ENCODE peak calls at places on chromosomes 11 and 22, in nine cellular contexts. One of them, this sample, is unnamed.
A peak's percentile ranks its signal among the peaks of the same experiment; 100 is the strongest.

GRCh38 chr11:10409207-10409661 is 45.8 kb upstream of the AMPD3 start:
- DNase-seq in testis: no peak
- DNase-seq in fibroblast of lung: no peak
- DNase-seq in CD8-positive, alpha-beta T cell: no peak
- DNase-seq in lower leg skin: no peak
- DNase-seq in keratinocyte: no peak
- DNase-seq in thoracic aorta: no peak
- DNase-seq in fibroblast of pulmonary artery: no peak
- DNase-seq in AG09309: no peak
- DNase-seq in this sample: no peak

GRCh38 chr11:128828350-128828749 is 38.7 kb downstream of the KCNJ1 start:
- DNase-seq in testis: no peak
- DNase-seq in fibroblast of lung: no peak
- DNase-seq in CD8-positive, alpha-beta T cell: no peak
- DNase-seq in lower leg skin: no peak
- DNase-seq in keratinocyte: no peak
- DNase-seq in thoracic aorta: no peak
- DNase-seq in fibroblast of pulmonary artery: no peak
- DNase-seq in AG09309: no peak
- DNase-seq in this sample: peak; percentile 16

GRCh38 chr11:846496-847098 is 3.9 kb downstream of the TSPAN4 start:
- DNase-seq in testis: no peak
- DNase-seq in fibroblast of lung: no peak
- DNase-seq in CD8-positive, alpha-beta T cell: no peak
- DNase-seq in lower leg skin: no peak
- DNase-seq in keratinocyte: no peak
- DNase-seq in thoracic aorta: no peak
- DNase-seq in fibroblast of pulmonary artery: no peak
- DNase-seq in AG09309: no peak
- DNase-seq in this sample: peak; percentile 72

GRCh38 chr11:112593440-112593839 is 332.8 kb upstream of the PLET1 start:
- DNase-seq in testis: no peak
- DNase-seq in fibroblast of lung: no peak
- DNase-seq in CD8-positive, alpha-beta T cell: no peak
- DNase-seq in lower leg skin: no peak
- DNase-seq in keratinocyte: no peak
- DNase-seq in thoracic aorta: no peak
- DNase-seq in fibroblast of pulmonary artery: no peak
- DNase-seq in AG09309: no peak
- DNase-seq in this sample: no peak

GRCh38 chr22:26428515-26429457 is at the start of gene ASPHD2:
- DNase-seq in testis: peak; percentile 67
- DNase-seq in fibroblast of lung: peak; percentile 61
- DNase-seq in CD8-positive, alpha-beta T cell: peak; percentile 80
- DNase-seq in lower leg skin: peak; percentile 32
- DNase-seq in keratinocyte: no peak
- DNase-seq in thoracic aorta: no peak
- DNase-seq in fibroblast of pulmonary artery: peak; percentile 60
- DNase-seq in AG09309: no peak
- DNase-seq in this sample: peak; percentile 54

GRCh38 chr11:122656073-122656630 is 630 bp downstream of the UBASH3B start:
- DNase-seq in testis: peak; percentile 56
- DNase-seq in fibroblast of lung: peak; percentile 60
- DNase-seq in CD8-positive, alpha-beta T cell: peak; percentile 45
- DNase-seq in lower leg skin: no peak
- DNase-seq in keratinocyte: no peak
- DNase-seq in thoracic aorta: no peak
- DNase-seq in fibroblast of pulmonary artery: peak; percentile 56
- DNase-seq in AG09309: no peak
- DNase-seq in this sample: peak; percentile 49

GRCh38 chr11:36027731-36028130 is 83.9 kb downstream of the LDLRAD3 start:
- DNase-seq in testis: no peak
- DNase-seq in fibroblast of lung: no peak
- DNase-seq in CD8-positive, alpha-beta T cell: no peak
- DNase-seq in lower leg skin: no peak
- DNase-seq in keratinocyte: no peak
- DNase-seq in thoracic aorta: no peak
- DNase-seq in fibroblast of pulmonary artery: no peak
- DNase-seq in AG09309: no peak
- DNase-seq in this sample: no peak

GRCh38 chr22:38997518-38997917 is 15.4 kb downstream of the APOBEC3B start:
- DNase-seq in testis: no peak
- DNase-seq in fibroblast of lung: no peak
- DNase-seq in CD8-positive, alpha-beta T cell: no peak
- DNase-seq in lower leg skin: no peak
- DNase-seq in keratinocyte: no peak
- DNase-seq in thoracic aorta: no peak
- DNase-seq in fibroblast of pulmonary artery: no peak
- DNase-seq in AG09309: no peak
- DNase-seq in this sample: no peak

GRCh38 chr11:62104816-62105610 is 18.8 kb upstream of the INCENP start:
- DNase-seq in testis: no peak
- DNase-seq in fibroblast of lung: peak; percentile 86
- DNase-seq in CD8-positive, alpha-beta T cell: no peak
- DNase-seq in lower leg skin: no peak
- DNase-seq in keratinocyte: no peak
- DNase-seq in thoracic aorta: no peak
- DNase-seq in fibroblast of pulmonary artery: peak; percentile 91
- DNase-seq in AG09309: peak; percentile 61
- DNase-seq in this sample: peak; percentile 86

GRCh38 chr11:62217191-62217748 is 8.8 kb downstream of the SCGB2A1 start:
- DNase-seq in testis: no peak
- DNase-seq in fibroblast of lung: peak; percentile 9
- DNase-seq in CD8-positive, alpha-beta T cell: no peak
- DNase-seq in lower leg skin: no peak
- DNase-seq in keratinocyte: no peak
- DNase-seq in thoracic aorta: no peak
- DNase-seq in fibroblast of pulmonary artery: peak; percentile 49
- DNase-seq in AG09309: no peak
- DNase-seq in this sample: peak; percentile 23

GRCh38 chr11:130181295-130182272 is 22.0 kb downstream of the ST14 start:
- DNase-seq in testis: no peak
- DNase-seq in fibroblast of lung: peak; percentile 74
- DNase-seq in CD8-positive, alpha-beta T cell: no peak
- DNase-seq in lower leg skin: no peak
- DNase-seq in keratinocyte: no peak
- DNase-seq in thoracic aorta: no peak
- DNase-seq in fibroblast of pulmonary artery: peak; percentile 71
- DNase-seq in AG09309: peak; percentile 59
- DNase-seq in this sample: peak; percentile 83

GRCh38 chr11:1639666-1640065 is 10.1 kb downstream of the KRTAP5-5 start:
- DNase-seq in testis: no peak
- DNase-seq in fibroblast of lung: no peak
- DNase-seq in CD8-positive, alpha-beta T cell: no peak
- DNase-seq in lower leg skin: no peak
- DNase-seq in keratinocyte: no peak
- DNase-seq in thoracic aorta: no peak
- DNase-seq in fibroblast of pulmonary artery: no peak
- DNase-seq in AG09309: no peak
- DNase-seq in this sample: no peak

GRCh38 chr11:121112498-121113455 is 11.7 kb downstream of the TECTA start:
- DNase-seq in testis: peak; percentile 78
- DNase-seq in fibroblast of lung: peak; percentile 77
- DNase-seq in CD8-positive, alpha-beta T cell: peak; percentile 15
- DNase-seq in lower leg skin: peak; percentile 51
- DNase-seq in keratinocyte: no peak
- DNase-seq in thoracic aorta: peak; percentile 9
- DNase-seq in fibroblast of pulmonary artery: peak; percentile 76
- DNase-seq in AG09309: peak; percentile 37
- DNase-seq in this sample: peak; percentile 71

GRCh38 chr22:20297414-20298109 is 22.3 kb downstream of the DGCR6L start:
- DNase-seq in testis: no peak
- DNase-seq in fibroblast of lung: no peak
- DNase-seq in CD8-positive, alpha-beta T cell: no peak
- DNase-seq in lower leg skin: no peak
- DNase-seq in keratinocyte: no peak
- DNase-seq in thoracic aorta: no peak
- DNase-seq in fibroblast of pulmonary artery: no peak
- DNase-seq in AG09309: no peak
- DNase-seq in this sample: no peak

GRCh38 chr22:20299736-20300136 is 20.1 kb downstream of the DGCR6L start:
- DNase-seq in testis: peak; percentile 51
- DNase-seq in fibroblast of lung: no peak
- DNase-seq in CD8-positive, alpha-beta T cell: no peak
- DNase-seq in lower leg skin: no peak
- DNase-seq in keratinocyte: no peak
- DNase-seq in thoracic aorta: no peak
- DNase-seq in fibroblast of pulmonary artery: peak; percentile 37
- DNase-seq in AG09309: no peak
- DNase-seq in this sample: peak; percentile 23

GRCh38 chr22:20296598-20296997 is 23.3 kb downstream of the DGCR6L start:
- DNase-seq in testis: peak; percentile 69
- DNase-seq in fibroblast of lung: peak; percentile 41
- DNase-seq in CD8-positive, alpha-beta T cell: no peak
- DNase-seq in lower leg skin: no peak
- DNase-seq in keratinocyte: no peak
- DNase-seq in thoracic aorta: no peak
- DNase-seq in fibroblast of pulmonary artery: peak; percentile 15
- DNase-seq in AG09309: no peak
- DNase-seq in this sample: no peak

GRCh38 chr22:20298803-20299735 is 20.8 kb downstream of the DGCR6L start:
- DNase-seq in testis: peak; percentile 93
- DNase-seq in fibroblast of lung: peak; percentile 51
- DNase-seq in CD8-positive, alpha-beta T cell: peak; percentile 91
- DNase-seq in lower leg skin: peak; percentile 86
- DNase-seq in keratinocyte: peak; percentile 30
- DNase-seq in thoracic aorta: peak; percentile 31
- DNase-seq in fibroblast of pulmonary artery: peak; percentile 69
- DNase-seq in AG09309: no peak
- DNase-seq in this sample: peak; percentile 64

DNA sequence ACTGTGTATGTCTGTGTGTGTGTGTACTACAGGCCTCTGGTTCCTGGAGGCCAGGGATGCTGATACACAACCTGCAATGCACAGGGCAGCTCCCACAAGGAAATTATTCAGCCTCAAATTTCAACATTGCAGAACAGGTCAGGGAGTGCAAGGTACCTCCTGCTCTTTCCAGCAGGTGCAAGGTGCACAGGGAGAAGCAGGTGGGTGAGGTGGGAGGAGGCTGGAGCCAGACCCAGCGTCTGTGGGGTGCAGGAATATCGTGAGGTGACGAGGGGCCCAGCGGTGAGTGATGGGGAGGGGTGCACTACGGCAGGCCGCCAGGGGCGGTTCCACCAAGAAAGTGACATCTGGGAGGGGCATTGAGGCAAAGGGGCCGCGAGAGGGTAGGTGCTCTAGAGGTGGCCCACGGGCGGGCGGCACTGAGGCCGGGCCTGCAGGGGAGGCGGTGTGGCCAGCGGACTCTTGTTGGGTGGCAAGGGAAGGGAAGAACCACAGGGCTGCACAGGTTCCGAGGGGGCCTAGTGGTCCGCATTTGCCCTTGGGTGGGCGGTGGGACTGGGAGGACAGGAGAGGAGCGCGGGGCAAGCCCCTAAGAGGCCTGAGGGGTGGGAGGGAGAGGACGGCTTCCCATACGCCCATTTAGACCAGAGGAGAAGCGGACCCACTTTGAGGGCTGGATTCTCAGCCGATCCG is 21.6 kb downstream of the DGCR6L start:
- DNase-seq in testis: no peak
- DNase-seq in fibroblast of lung: no peak
- DNase-seq in CD8-positive, alpha-beta T cell: no peak
- DNase-seq in lower leg skin: no peak
- DNase-seq in keratinocyte: no peak
- DNase-seq in thoracic aorta: no peak
- DNase-seq in fibroblast of pulmonary artery: no peak
- DNase-seq in AG09309: no peak
- DNase-seq in this sample: no peak
- H3K4me3 ChIP-seq in testis: peak overlapping the region; percentile 59
- H3K4me3 ChIP-seq in fibroblast of lung: no peak overlapping the region
- H3K4me3 ChIP-seq in CD8-positive, alpha-beta T cell: peak overlapping the region; percentile 67
- H3K4me3 ChIP-seq in lower leg skin: no peak overlapping the region
- H3K4me3 ChIP-seq in keratinocyte: no peak overlapping the region
- H3K4me3 ChIP-seq in thoracic aorta: no peak overlapping the region
- H3K4me3 ChIP-seq in fibroblast of pulmonary artery: no peak overlapping the region
- H3K4me3 ChIP-seq in AG09309: no peak overlapping the region
- H3K4me3 ChIP-seq in this sample: no peak overlapping the region

GRCh38 chr22:37544955-37545702 is 15.2 kb upstream of the CDC42EP1 start:
- DNase-seq in testis: peak; percentile 73
- DNase-seq in fibroblast of lung: peak; percentile 65
- DNase-seq in CD8-positive, alpha-beta T cell: peak; percentile 55
- DNase-seq in lower leg skin: no peak
- DNase-seq in keratinocyte: no peak
- DNase-seq in thoracic aorta: no peak
- DNase-seq in fibroblast of pulmonary artery: peak; percentile 79
- DNase-seq in AG09309: no peak
- DNase-seq in this sample: peak; percentile 66
- H3K4me3 ChIP-seq in testis: no peak overlapping the region
- H3K4me3 ChIP-seq in fibroblast of lung: no peak overlapping the region
- H3K4me3 ChIP-seq in CD8-positive, alpha-beta T cell: no peak overlapping the region
- H3K4me3 ChIP-seq in lower leg skin: no peak overlapping the region
- H3K4me3 ChIP-seq in keratinocyte: peak overlapping the region; percentile 43
- H3K4me3 ChIP-seq in thoracic aorta: peak overlapping the region; percentile 53
- H3K4me3 ChIP-seq in fibroblast of pulmonary artery: peak overlapping the region; percentile 39
- H3K4me3 ChIP-seq in AG09309: peak overlapping the region; percentile 39
- H3K4me3 ChIP-seq in this sample: peak overlapping the region; percentile 17

DNA sequence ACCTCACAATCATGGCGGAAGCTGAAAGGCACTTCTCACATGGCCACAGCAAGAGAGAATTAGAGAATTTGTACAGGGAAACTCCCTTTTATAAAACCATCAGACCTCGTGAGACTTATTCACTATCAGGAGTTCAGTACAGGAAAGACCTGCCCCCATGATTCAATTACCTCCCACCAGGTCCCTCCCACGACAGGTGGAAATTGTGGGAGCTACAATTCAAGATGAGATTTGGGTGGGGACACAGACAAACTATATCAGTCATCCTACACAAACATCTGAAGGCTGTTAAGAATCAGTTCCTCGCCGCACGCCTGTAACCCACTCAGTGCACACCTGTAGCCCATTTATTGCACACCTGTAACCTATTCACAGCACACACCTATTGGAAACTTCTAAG is 39.8 kb downstream of the CHST1 start:
- DNase-seq in testis: no peak
- DNase-seq in fibroblast of lung: no peak
- DNase-seq in CD8-positive, alpha-beta T cell: no peak
- DNase-seq in lower leg skin: no peak
- DNase-seq in keratinocyte: no peak
- DNase-seq in thoracic aorta: no peak
- DNase-seq in fibroblast of pulmonary artery: no peak
- DNase-seq in AG09309: no peak
- DNase-seq in this sample: no peak
- H3K4me3 ChIP-seq in testis: no peak overlapping the region
- H3K4me3 ChIP-seq in fibroblast of lung: no peak overlapping the region
- H3K4me3 ChIP-seq in CD8-positive, alpha-beta T cell: no peak overlapping the region
- H3K4me3 ChIP-seq in lower leg skin: no peak overlapping the region
- H3K4me3 ChIP-seq in keratinocyte: no peak overlapping the region
- H3K4me3 ChIP-seq in thoracic aorta: no peak overlapping the region
- H3K4me3 ChIP-seq in fibroblast of pulmonary artery: no peak overlapping the region
- H3K4me3 ChIP-seq in AG09309: no peak overlapping the region
- H3K4me3 ChIP-seq in this sample: no peak overlapping the region

DNA sequence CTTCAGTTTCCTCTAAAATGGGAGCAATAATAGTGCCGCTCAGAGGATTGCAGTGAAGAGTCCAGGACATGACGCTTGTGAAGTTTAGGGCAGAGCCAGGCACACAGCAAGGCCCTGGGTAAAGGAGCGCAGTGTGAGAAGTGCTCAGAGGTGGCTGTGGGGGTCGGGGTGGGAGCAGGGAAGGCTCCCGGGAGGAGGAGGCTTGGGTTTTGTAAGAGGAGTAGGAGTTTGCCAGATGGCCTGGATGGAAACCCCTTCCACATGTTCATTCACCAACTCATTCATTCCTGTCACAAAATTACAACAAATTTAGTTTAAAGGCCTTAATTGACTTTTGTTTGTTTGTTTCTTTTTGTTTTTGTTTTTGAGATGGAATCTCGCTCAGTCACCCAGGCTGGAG is 17.0 kb downstream of the CRYBB2 start:
- DNase-seq in testis: no peak
- DNase-seq in fibroblast of lung: no peak
- DNase-seq in CD8-positive, alpha-beta T cell: no peak
- DNase-seq in lower leg skin: no peak
- DNase-seq in keratinocyte: no peak
- DNase-seq in thoracic aorta: no peak
- DNase-seq in fibroblast of pulmonary artery: no peak
- DNase-seq in AG09309: no peak
- DNase-seq in this sample: no peak
- H3K4me3 ChIP-seq in testis: peak overlapping the region; percentile 18
- H3K4me3 ChIP-seq in fibroblast of lung: no peak overlapping the region
- H3K4me3 ChIP-seq in CD8-positive, alpha-beta T cell: no peak overlapping the region
- H3K4me3 ChIP-seq in lower leg skin: no peak overlapping the region
- H3K4me3 ChIP-seq in keratinocyte: no peak overlapping the region
- H3K4me3 ChIP-seq in thoracic aorta: no peak overlapping the region
- H3K4me3 ChIP-seq in fibroblast of pulmonary artery: no peak overlapping the region
- H3K4me3 ChIP-seq in AG09309: no peak overlapping the region
- H3K4me3 ChIP-seq in this sample: no peak overlapping the region